ENCODE peak calls at places on chromosome 7, in four cellular contexts. H is CD8-positive, alpha-beta memory T cell; B is tibial nerve; T is K562. F is an unnamed sample. For H3K36me3 and H3K4me1, the result is how much of the 10 kb centered on the place peaks cover.

GRCh38 chr7:51102828-51103227 is 213.8 kb downstream of the COBL start:
- DNase-seq in B (no peak), H (no peak), T (no peak), F (no peak)

GRCh38 chr7:154903083-154903731 is 99.7 kb downstream of the PAXIP1 start:
- DNase-seq in T (no peak), H (no peak), B (no peak), F (no peak)

GRCh38 chr7:45136106-45137060 is 21.2 kb upstream of the RAMP3 start:
- DNase-seq in H (peak), B (peak), T (peak), F (peak)

GRCh38 chr7:129828989-129829676 is 123.6 kb downstream of the UBE2H start:
- DNase-seq in T (no peak), H (no peak), B (no peak), F (no peak)

GRCh38 chr7:18762189-18762588 is 266.6 kb downstream of the HDAC9 start:
- DNase-seq in B (no peak), T (no peak), H (no peak), F (peak)

GRCh38 chr7:138981332-138982203 is at the start of gene KIAA1549:
- DNase-seq in H (peak), B (no peak), T (peak), F (peak)

GRCh38 chr7:106205621-106206222 is 79.1 kb downstream of the NAMPT start:
- DNase-seq in H (no peak), T (no peak), B (no peak), F (no peak)

GRCh38 chr7:6416516-6417145 is 31.1 kb downstream of the DAGLB start:
- DNase-seq in B (no peak), T (peak), H (no peak), F (no peak)

GRCh38 chr7:109190766-109191165 is 621.1 kb downstream of the DNAJB9 start:
- DNase-seq in H (no peak), B (no peak), T (no peak), F (no peak)

GRCh38 chr7:38753347-38753746 is 122.2 kb upstream of the AMPH start:
- DNase-seq in T (no peak), B (no peak), H (no peak), F (no peak)

GRCh38 chr7:2353650-2354172 is 916 bp upstream of the EIF3B start:
- DNase-seq in T (peak), H (peak), B (no peak), F (peak)

GRCh38 chr7:66694286-66694685 is 46.2 kb upstream of the RABGEF1 start:
- DNase-seq in B (no peak), H (no peak), T (no peak), F (no peak)

GRCh38 chr7:129041142-129041928 is 13.6 kb downstream of the TNPO3 start:
- DNase-seq in T (no peak), B (no peak), H (no peak), F (peak)

GRCh38 chr7:117810642-117811512 is 62.4 kb downstream of the CTTNBP2 start:
- DNase-seq in T (no peak), H (no peak), B (no peak), F (no peak)

GRCh38 chr7:105141068-105141467 is 127.1 kb downstream of the KMT2E start:
- DNase-seq in T (peak), H (no peak), B (no peak), F (peak)

GRCh38 chr7:155594961-155595366 is 48.6 kb upstream of the CNPY1 start:
- DNase-seq in T (no peak), B (no peak), H (no peak), F (no peak)

GRCh38 chr7:27182861-27183681 is 2.0 kb downstream of the HOXA11 start:
- DNase-seq in H (peak), B (no peak), T (no peak), F (peak)

GRCh38 chr7:55209366-55209765 is 155.8 kb upstream of the LANCL2 start:
- DNase-seq in H (no peak), T (no peak), B (no peak), F (no peak)

GRCh38 chr7:34772296-34772695 is 114.3 kb downstream of the NPSR1 start:
- DNase-seq in T (no peak), B (no peak), H (no peak), F (no peak)

GRCh38 chr7:20164420-20165145 is 52.6 kb downstream of the MACC1 start:
- DNase-seq in T (no peak), H (no peak), B (peak), F (no peak)

GRCh38 chr7:92717982-92718716 is 118.2 kb downstream of the CDK6 start:
- DNase-seq in H (peak), B (peak), T (no peak), F (no peak)

GRCh38 chr7:155992538-155992937 is 180.3 kb upstream of the SHH start:
- DNase-seq in T (no peak), B (no peak), H (no peak), F (no peak)

GRCh38 chr7:55774327-55775050 is 88.1 kb downstream of the SEPTIN14 start:
- DNase-seq in B (no peak), H (no peak), T (no peak), F (no peak)

GRCh38 chr7:19397917-19398316 is 252.7 kb upstream of the FERD3L start:
- DNase-seq in H (no peak), B (no peak), T (no peak), F (no peak)

GRCh38 chr7:47635091-47636090 is 53.5 kb upstream of the TNS3 start:
- DNase-seq in T (no peak), B (no peak), H (no peak), F (no peak)

GRCh38 chr7:158588085-158588877 is 658 bp upstream of the PTPRN2 start:
- DNase-seq in T (no peak), H (no peak), B (no peak), F (no peak)

GRCh38 chr7:23893172-23893941 is 183.3 kb downstream of the STK31 start:
- DNase-seq in B (no peak), H (no peak), T (no peak), F (no peak)

GRCh38 chr7:155551785-155552611 is 5.6 kb upstream of the CNPY1 start:
- DNase-seq in T (no peak), H (no peak), B (no peak), F (no peak)

GRCh38 chr7:29194206-29194593 is 375 bp upstream of the CHN2 start:
- DNase-seq in H (peak), T (no peak), B (no peak), F (peak)

DNA sequence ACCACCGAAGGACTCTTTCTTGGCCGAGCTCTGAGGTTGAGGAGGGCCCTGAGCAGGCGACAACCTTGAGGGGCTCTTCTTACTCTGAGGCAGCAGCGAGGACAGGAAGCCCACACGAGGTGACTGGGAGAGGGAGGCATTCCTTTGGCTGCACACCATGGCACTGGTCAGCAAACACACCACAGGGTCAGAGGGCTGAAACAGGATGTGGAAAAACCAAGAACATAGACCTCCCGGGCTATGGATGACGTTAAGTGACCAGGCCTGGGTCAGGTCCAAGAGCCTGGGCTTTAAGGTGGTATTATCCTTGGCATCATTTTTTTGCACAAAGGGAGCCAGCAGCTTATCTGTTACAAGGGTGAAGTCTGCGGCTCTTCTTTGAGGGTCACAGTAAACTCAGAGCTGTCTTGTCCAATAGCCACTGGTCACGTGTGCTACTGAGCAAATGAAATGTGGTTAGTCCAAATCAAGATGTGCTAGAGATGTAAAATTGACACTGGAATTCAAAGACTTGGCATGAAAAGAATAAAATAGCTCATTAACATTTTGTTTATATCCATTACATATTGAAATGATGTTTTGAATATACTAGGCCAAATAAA is 7.0 kb downstream of the WDR91 start:
- DNase-seq in T (no peak), B (no peak), H (no peak), F (no peak)
- H3K36me3 ChIP-seq in T (under half), B (half or more), H (under half), F (under half)

GRCh38 chr7:22855049-22855392 is 32.4 kb upstream of the TOMM7 start:
- DNase-seq in T (no peak), H (no peak), B (no peak), F (no peak)
- H3K4me1 ChIP-seq in T (under half), H (under half), B (under half), F (under half)

DNA sequence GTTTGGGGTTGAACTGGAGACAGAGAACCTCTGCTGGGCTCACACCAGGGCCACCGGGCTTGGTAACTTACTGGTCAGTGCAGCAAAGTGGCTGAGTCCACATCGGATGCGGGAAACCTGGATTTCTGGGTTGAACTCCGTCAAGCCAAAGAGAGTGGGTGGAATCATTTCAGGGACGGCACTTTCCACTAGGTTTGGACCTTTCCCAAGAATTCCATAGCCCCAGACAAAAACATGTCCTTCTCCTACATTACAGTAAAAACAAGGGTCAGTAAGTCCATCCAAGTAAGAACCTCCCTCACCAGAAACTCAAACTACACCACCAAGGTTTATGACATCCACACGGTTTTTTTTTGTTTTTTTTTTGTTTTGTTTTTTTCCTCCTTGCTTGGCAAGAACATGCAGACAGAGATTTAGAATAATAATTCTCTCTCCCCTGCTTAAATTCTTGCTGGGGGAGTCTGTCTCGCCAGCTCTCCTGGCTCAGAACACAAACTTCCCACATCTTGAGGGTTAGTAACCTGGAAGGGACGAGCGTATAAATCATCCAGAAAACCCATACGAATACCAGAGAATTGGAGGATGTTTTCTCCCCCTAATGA is 17.7 kb downstream of the RCC1L start:
- DNase-seq in H (no peak), B (no peak), T (no peak), F (no peak)
- H3K36me3 ChIP-seq in H (under half), B (half or more), T (half or more), F (half or more)

GRCh38 chr7:134827436-134827835 is 48.0 kb downstream of the CALD1 start:
- DNase-seq in H (no peak), T (no peak), B (no peak), F (no peak)
- H3K4me1 ChIP-seq in H (under half), T (under half), B (under half), F (under half)

DNA sequence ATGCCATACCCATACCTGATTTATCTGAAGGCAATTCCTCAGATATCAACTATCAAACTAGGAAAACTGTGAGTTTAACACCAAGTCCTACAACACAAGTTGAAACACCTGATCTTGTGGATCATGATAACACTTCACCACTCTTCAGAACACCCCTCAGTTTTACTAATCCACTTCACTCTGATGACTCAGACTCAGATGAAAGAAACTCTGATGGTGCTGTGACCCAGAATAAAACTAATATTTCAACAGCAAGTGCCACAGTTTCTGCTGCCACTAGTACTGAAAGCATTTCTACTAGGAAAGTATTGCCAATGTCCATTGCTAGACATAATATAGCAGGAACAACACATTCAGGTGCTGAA is 69.0 kb upstream of the RSBN1L start:
- DNase-seq in H (no peak), B (no peak), T (no peak), F (no peak)
- H3K36me3 ChIP-seq in H (under half), B (half or more), T (half or more), F (under half)

GRCh38 chr7:108147031-108147563 is 16.9 kb upstream of the LAMB4 start:
- DNase-seq in H (no peak), B (no peak), T (peak), F (no peak)
- H3K4me1 ChIP-seq in H (under half), B (under half), T (under half), F (under half)

DNA sequence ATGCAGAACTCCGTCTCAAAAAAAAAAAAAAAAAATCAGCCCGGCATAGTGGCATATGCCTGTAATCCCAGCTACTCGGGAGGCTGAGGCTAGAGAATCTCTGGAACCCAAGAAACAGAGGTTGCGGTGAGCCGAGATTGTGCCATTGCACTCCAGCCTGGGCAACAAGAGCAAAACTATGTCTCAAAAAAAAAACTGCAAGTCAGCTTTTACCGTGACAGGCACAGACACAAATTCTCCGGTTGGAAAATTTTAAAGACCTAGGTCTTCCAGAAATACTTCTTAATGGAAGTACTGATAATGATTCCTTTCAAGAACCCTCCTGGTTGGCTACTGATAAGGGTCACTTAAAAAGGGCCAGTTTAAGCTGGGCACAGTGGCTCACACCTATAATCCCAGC is 19.4 kb upstream of the ARPC1B start:
- DNase-seq in H (no peak), T (no peak), B (no peak), F (no peak)
- H3K36me3 ChIP-seq in H (half or more), T (half or more), B (half or more), F (half or more)

GRCh38 chr7:151063212-151063561 is 3.8 kb downstream of the SLC4A2 start:
- DNase-seq in T (no peak), H (no peak), B (peak), F (no peak)
- H3K4me1 ChIP-seq in T (half or more), H (under half), B (under half), F (under half)

GRCh38 chr7:760006-760405 is 32.9 kb upstream of the PRKAR1B start:
- DNase-seq in T (no peak), H (peak), B (no peak), F (no peak)

GRCh38 chr7:759569-759968 is 32.5 kb upstream of the PRKAR1B start:
- DNase-seq in B (no peak), H (no peak), T (no peak), F (no peak)

GRCh38 chr7:756928-757560 is 30.0 kb upstream of the PRKAR1B start:
- DNase-seq in T (no peak), H (peak), B (no peak), F (no peak)

GRCh38 chr7:756231-756927 is 29.3 kb upstream of the PRKAR1B start:
- DNase-seq in T (no peak), H (no peak), B (no peak), F (no peak)

DNA sequence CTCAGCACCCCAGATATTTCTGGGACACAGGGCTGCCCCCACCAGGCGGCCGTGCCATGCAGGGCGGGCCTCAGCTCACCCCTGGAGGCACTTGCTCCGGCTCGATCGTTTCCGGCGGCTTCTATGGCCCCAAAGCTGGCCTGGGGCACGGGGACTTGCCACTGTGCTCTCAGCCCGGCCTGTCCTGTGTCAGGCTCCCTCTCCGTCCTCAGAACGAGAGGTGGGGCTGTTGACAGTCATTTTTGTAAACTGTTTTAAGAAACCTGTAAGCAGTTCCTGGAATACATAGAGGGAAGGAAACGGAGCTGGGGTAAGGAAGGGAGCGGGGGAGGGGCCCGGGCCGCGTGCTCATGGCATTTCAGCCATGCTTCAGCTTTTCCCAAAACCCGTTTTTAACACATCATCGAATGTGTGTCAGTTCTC is 30.7 kb upstream of the PRKAR1B start:
- DNase-seq in T (peak), B (no peak), H (peak), F (no peak)
- H3K36me3 ChIP-seq in T (half or more), B (half or more), H (under half), F (half or more)

GRCh38 chr7:131020759-131021219 is 286.8 kb upstream of the KLF14 start:
- DNase-seq in B (no peak), H (no peak), T (no peak), F (no peak)
- H3K4me1 ChIP-seq in B (under half), H (half or more), T (under half), F (under half)